ENCODE peak calls at places on chromosomes 1 and 21, in four cellular contexts. One of them, this sample, is unnamed.

GRCh38 chr1:18957532-18958295 is 1.2 kb upstream of the IFFO2 start:
- DNase-seq in Peyer's patch: no peak
- DNase-seq in H1: no peak
- DNase-seq in upper lobe of left lung: no peak
- DNase-seq in this sample: no peak

GRCh38 chr1:80722611-80723010 is 1078.1 kb upstream of the ADGRL2 start:
- DNase-seq in Peyer's patch: no peak
- DNase-seq in H1: no peak
- DNase-seq in upper lobe of left lung: no peak
- DNase-seq in this sample: no peak

GRCh38 chr1:12518956-12519707 is 98.9 kb downstream of the DHRS3 start:
- DNase-seq in Peyer's patch: no peak
- DNase-seq in H1: no peak
- DNase-seq in upper lobe of left lung: no peak
- DNase-seq in this sample: peak

GRCh38 chr1:198273901-198274300 is 117.1 kb downstream of the NEK7 start:
- DNase-seq in Peyer's patch: no peak
- DNase-seq in H1: no peak
- DNase-seq in upper lobe of left lung: no peak
- DNase-seq in this sample: no peak

GRCh38 chr1:115136106-115136505 is 46.8 kb upstream of the TSPAN2 start:
- DNase-seq in Peyer's patch: no peak
- DNase-seq in H1: no peak
- DNase-seq in upper lobe of left lung: no peak
- DNase-seq in this sample: no peak

GRCh38 chr1:36108314-36108713 is 16.7 kb downstream of the COL8A2 start:
- DNase-seq in Peyer's patch: no peak
- DNase-seq in H1: no peak
- DNase-seq in upper lobe of left lung: no peak
- DNase-seq in this sample: no peak

GRCh38 chr1:178121883-178122282 is 28.0 kb downstream of the RASAL2 start:
- DNase-seq in Peyer's patch: no peak
- DNase-seq in H1: no peak
- DNase-seq in upper lobe of left lung: no peak
- DNase-seq in this sample: no peak

GRCh38 chr1:153430166-153430553 is 13.8 kb downstream of the S100A7A start:
- DNase-seq in Peyer's patch: no peak
- DNase-seq in H1: peak
- DNase-seq in upper lobe of left lung: no peak
- DNase-seq in this sample: no peak

GRCh38 chr1:156262461-156263287 is 14.8 kb upstream of the PAQR6 start:
- DNase-seq in Peyer's patch: no peak
- DNase-seq in H1: no peak
- DNase-seq in upper lobe of left lung: no peak
- DNase-seq in this sample: no peak

GRCh38 chr1:181077576-181078242 is 10.8 kb upstream of the IER5 start:
- DNase-seq in Peyer's patch: no peak
- DNase-seq in H1: no peak
- DNase-seq in upper lobe of left lung: no peak
- DNase-seq in this sample: no peak

GRCh38 chr1:39412892-39413291 is 78.5 kb upstream of the BMP8A start:
- DNase-seq in Peyer's patch: no peak
- DNase-seq in H1: no peak
- DNase-seq in upper lobe of left lung: no peak
- DNase-seq in this sample: no peak

GRCh38 chr1:84758968-84759491 is 68.8 kb upstream of the SSX2IP start:
- DNase-seq in Peyer's patch: no peak
- DNase-seq in H1: no peak
- DNase-seq in upper lobe of left lung: peak
- DNase-seq in this sample: no peak

GRCh38 chr1:211348547-211348946 is 21.9 kb downstream of the TRAF5 start:
- DNase-seq in Peyer's patch: no peak
- DNase-seq in H1: no peak
- DNase-seq in upper lobe of left lung: no peak
- DNase-seq in this sample: no peak

GRCh38 chr1:9726406-9726805 is 74.9 kb downstream of the PIK3CD start:
- DNase-seq in Peyer's patch: no peak
- DNase-seq in H1: no peak
- DNase-seq in upper lobe of left lung: no peak
- DNase-seq in this sample: no peak

GRCh38 chr1:26320896-26321295 is 3.1 kb downstream of the CD52 start:
- DNase-seq in Peyer's patch: no peak
- DNase-seq in H1: no peak
- DNase-seq in upper lobe of left lung: no peak
- DNase-seq in this sample: no peak

GRCh38 chr1:221783936-221784335 is 42.0 kb upstream of the DUSP10 start:
- DNase-seq in Peyer's patch: no peak
- DNase-seq in H1: no peak
- DNase-seq in upper lobe of left lung: no peak
- DNase-seq in this sample: no peak

GRCh38 chr21:44920694-44921604 is at the start of gene ITGB2:
- DNase-seq in Peyer's patch: peak
- DNase-seq in H1: no peak
- DNase-seq in upper lobe of left lung: peak
- DNase-seq in this sample: no peak

GRCh38 chr1:201585099-201585498 is 46.2 kb downstream of the NAV1 start:
- DNase-seq in Peyer's patch: no peak
- DNase-seq in H1: no peak
- DNase-seq in upper lobe of left lung: no peak
- DNase-seq in this sample: no peak

GRCh38 chr1:237324226-237324625 is 282.2 kb downstream of the RYR2 start:
- DNase-seq in Peyer's patch: no peak
- DNase-seq in H1: no peak
- DNase-seq in upper lobe of left lung: no peak
- DNase-seq in this sample: no peak

GRCh38 chr1:183110466-183110865 is 75.6 kb upstream of the LAMC2 start:
- DNase-seq in Peyer's patch: no peak
- DNase-seq in H1: no peak
- DNase-seq in upper lobe of left lung: peak
- DNase-seq in this sample: no peak

GRCh38 chr1:117171900-117172501 is 38.7 kb downstream of the VTCN1 start:
- DNase-seq in Peyer's patch: no peak
- DNase-seq in H1: no peak
- DNase-seq in upper lobe of left lung: peak
- DNase-seq in this sample: no peak

GRCh38 chr21:42150458-42151085 is 68.4 kb upstream of the ABCG1 start:
- DNase-seq in Peyer's patch: no peak
- DNase-seq in H1: no peak
- DNase-seq in upper lobe of left lung: no peak
- DNase-seq in this sample: no peak

GRCh38 chr1:17629460-17629859 is 90.0 kb downstream of the ARHGEF10L start:
- DNase-seq in Peyer's patch: no peak
- DNase-seq in H1: peak
- DNase-seq in upper lobe of left lung: no peak
- DNase-seq in this sample: no peak

GRCh38 chr1:231091853-231092301 is 51.8 kb upstream of the FAM89A start:
- DNase-seq in Peyer's patch: no peak
- DNase-seq in H1: peak
- DNase-seq in upper lobe of left lung: no peak
- DNase-seq in this sample: no peak

GRCh38 chr1:227886993-227887696 is 60.6 kb downstream of the WNT9A start:
- DNase-seq in Peyer's patch: peak
- DNase-seq in H1: peak
- DNase-seq in upper lobe of left lung: peak
- DNase-seq in this sample: peak

GRCh38 chr1:153968000-153968363 is 280 bp downstream of the CREB3L4 start:
- DNase-seq in Peyer's patch: peak
- DNase-seq in H1: peak
- DNase-seq in upper lobe of left lung: peak
- DNase-seq in this sample: no peak

GRCh38 chr21:39078322-39079065 is 104.8 kb downstream of the PSMG1 start:
- DNase-seq in Peyer's patch: no peak
- DNase-seq in H1: no peak
- DNase-seq in upper lobe of left lung: no peak
- DNase-seq in this sample: no peak

GRCh38 chr1:66354311-66354922 is 179.5 kb upstream of the SGIP1 start:
- DNase-seq in Peyer's patch: no peak
- DNase-seq in H1: no peak
- DNase-seq in upper lobe of left lung: no peak
- DNase-seq in this sample: no peak

GRCh38 chr21:38970765-38971164 is 165.0 kb downstream of the ETS2 start:
- DNase-seq in Peyer's patch: no peak
- DNase-seq in H1: no peak
- DNase-seq in upper lobe of left lung: no peak
- DNase-seq in this sample: no peak

GRCh38 chr1:6557597-6557996 is 2.5 kb downstream of the TAS1R1 start:
- DNase-seq in Peyer's patch: no peak
- DNase-seq in H1: no peak
- DNase-seq in upper lobe of left lung: no peak
- DNase-seq in this sample: no peak
- H3K4me3 ChIP-seq in Peyer's patch: no peak
- H3K4me3 ChIP-seq in H1: no peak
- H3K4me3 ChIP-seq in upper lobe of left lung: no peak
- H3K4me3 ChIP-seq in this sample: no peak

GRCh38 chr1:155005076-155005971 is 2.7 kb downstream of the ZBTB7B start:
- DNase-seq in Peyer's patch: peak
- DNase-seq in H1: no peak
- DNase-seq in upper lobe of left lung: peak
- DNase-seq in this sample: peak
- TF ChIP-seq POLR2A in Peyer's patch: peak
- TF ChIP-seq POLR2A in H1: no peak
- TF ChIP-seq POLR2A in upper lobe of left lung: no peak
- TF ChIP-seq POLR2A in this sample: no peak

GRCh38 chr21:32260130-32260529 is 18.7 kb downstream of the MIS18A start:
- DNase-seq in Peyer's patch: no peak
- DNase-seq in H1: no peak
- DNase-seq in upper lobe of left lung: no peak
- DNase-seq in this sample: no peak
- H3K4me3 ChIP-seq in Peyer's patch: no peak
- H3K4me3 ChIP-seq in H1: no peak
- H3K4me3 ChIP-seq in upper lobe of left lung: no peak
- H3K4me3 ChIP-seq in this sample: no peak

DNA sequence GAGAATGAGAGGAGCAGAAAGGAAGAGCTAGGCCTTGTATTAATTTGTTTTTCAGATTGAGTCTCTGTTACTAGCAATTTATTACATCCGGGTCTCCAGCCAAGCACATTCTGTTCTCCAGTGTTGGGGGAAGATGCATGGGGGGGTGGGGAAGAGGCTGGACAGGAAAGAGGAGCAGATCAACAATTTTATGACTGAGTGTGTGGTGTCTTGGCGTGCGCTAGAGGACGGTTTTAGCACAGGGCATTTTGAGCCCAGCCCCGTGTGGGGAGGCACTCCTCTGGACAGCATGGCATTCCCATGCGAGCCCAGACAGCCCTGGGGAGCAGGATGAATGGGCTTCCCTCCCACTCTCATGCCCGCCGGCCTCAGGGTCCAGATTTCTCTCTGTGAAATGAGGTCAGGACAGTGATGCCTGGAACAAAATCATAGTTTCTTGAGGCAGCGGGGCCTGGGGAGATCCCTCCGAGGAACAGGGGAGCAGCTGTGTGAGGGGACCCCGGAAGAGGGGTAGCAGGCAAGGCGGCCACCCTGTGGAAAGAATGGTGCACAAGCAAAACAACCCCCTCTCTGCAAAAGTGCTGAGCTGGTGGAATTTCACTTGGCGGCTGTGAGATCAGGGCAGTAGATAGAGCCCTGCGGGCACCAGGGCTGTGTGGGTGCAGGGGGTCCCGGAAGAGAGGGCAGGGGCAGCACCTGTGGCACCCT is 16.3 kb downstream of the SOX13 start:
- DNase-seq in Peyer's patch: no peak
- DNase-seq in H1: peak
- DNase-seq in upper lobe of left lung: no peak
- DNase-seq in this sample: peak
- TF ChIP-seq POLR2A in Peyer's patch: no peak
- TF ChIP-seq POLR2A in H1: no peak
- TF ChIP-seq POLR2A in upper lobe of left lung: no peak
- TF ChIP-seq POLR2A in this sample: no peak

GRCh38 chr1:170663441-170664282 is at the start of gene PRRX1:
- DNase-seq in Peyer's patch: no peak
- DNase-seq in H1: no peak
- DNase-seq in upper lobe of left lung: no peak
- DNase-seq in this sample: no peak
- H3K4me3 ChIP-seq in Peyer's patch: peak
- H3K4me3 ChIP-seq in H1: peak
- H3K4me3 ChIP-seq in upper lobe of left lung: peak
- H3K4me3 ChIP-seq in this sample: peak

DNA sequence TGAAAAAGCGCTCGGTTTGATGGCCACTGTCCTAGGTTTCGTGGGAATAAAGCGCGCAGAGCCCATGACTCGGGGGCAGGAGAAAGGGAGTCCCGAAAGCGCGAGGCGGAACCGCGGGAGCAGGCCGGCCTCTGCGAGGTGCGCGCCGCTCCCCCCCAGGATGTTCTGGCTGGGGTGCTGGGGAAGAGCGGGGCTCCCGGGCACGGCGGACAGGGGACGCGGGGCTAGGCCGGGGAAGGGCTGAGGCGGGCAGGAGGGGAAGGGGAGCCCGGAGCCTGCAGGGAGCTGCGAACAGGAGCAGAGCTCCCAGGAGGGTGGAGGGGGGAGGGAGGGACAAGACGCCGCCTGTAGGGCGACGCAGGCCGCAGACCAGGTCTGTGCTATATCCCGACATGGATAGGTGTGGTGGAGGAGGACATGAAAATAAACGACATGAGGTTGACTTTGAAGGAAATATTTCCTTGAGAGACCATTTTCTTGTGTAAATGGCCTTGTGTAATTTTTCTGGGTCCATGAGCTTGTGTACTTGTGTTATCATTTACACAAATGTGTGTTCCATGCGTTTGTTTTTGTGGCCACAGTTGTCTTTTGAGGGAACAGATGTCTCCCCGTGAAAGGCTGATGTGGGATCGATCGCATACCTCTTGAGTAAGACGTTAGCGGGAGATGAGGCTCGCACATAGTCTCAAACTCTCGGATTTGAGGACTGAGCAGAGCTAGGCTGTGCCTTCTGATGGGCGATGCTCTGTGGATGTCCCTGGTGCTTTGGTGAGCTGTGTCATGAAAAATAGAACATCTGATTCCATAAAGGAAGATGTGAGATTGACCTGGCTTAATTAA is 1.3 kb downstream of the PCNT start:
- DNase-seq in Peyer's patch: peak
- DNase-seq in H1: peak
- DNase-seq in upper lobe of left lung: peak
- DNase-seq in this sample: peak
- TF ChIP-seq POLR2A in Peyer's patch: no peak
- TF ChIP-seq POLR2A in H1: no peak
- TF ChIP-seq POLR2A in upper lobe of left lung: no peak
- TF ChIP-seq POLR2A in this sample: no peak